ENCODE peak calls at places on chromosomes 13 and 19, in nine cellular contexts. One of them, this sample, is unnamed.

GRCh38 chr19:42285546-42285945 is 16.4 kb upstream of the PRR19 start:
- DNase-seq in heart left ventricle: no peak
- DNase-seq in endothelial cell of umbilical vein: peak; percentile 22
- DNase-seq in mammary epithelial cell: no peak
- DNase-seq in fibroblast of lung: no peak
- DNase-seq in pancreas: no peak
- DNase-seq in PC-9: no peak
- DNase-seq in CD4-positive, alpha-beta T cell: no peak
- DNase-seq in cardiac muscle cell: no peak
- DNase-seq in this sample: no peak

GRCh38 chr13:97141564-97142005 is 80.5 kb upstream of the MBNL2 start:
- DNase-seq in heart left ventricle: peak; percentile 37
- DNase-seq in endothelial cell of umbilical vein: peak; percentile 87
- DNase-seq in mammary epithelial cell: peak; percentile 91
- DNase-seq in fibroblast of lung: peak; percentile 86
- DNase-seq in pancreas: peak; percentile 61
- DNase-seq in PC-9: peak; percentile 95
- DNase-seq in CD4-positive, alpha-beta T cell: no peak
- DNase-seq in cardiac muscle cell: peak; percentile 20
- DNase-seq in this sample: peak; percentile 74

GRCh38 chr13:26052136-26052736 is 420 bp upstream of the SHISA2 start:
- DNase-seq in heart left ventricle: no peak
- DNase-seq in endothelial cell of umbilical vein: no peak
- DNase-seq in mammary epithelial cell: no peak
- DNase-seq in fibroblast of lung: no peak
- DNase-seq in pancreas: no peak
- DNase-seq in PC-9: no peak
- DNase-seq in CD4-positive, alpha-beta T cell: no peak
- DNase-seq in cardiac muscle cell: no peak
- DNase-seq in this sample: no peak

GRCh38 chr19:46678110-46678732 is 17.2 kb upstream of the DACT3 start:
- DNase-seq in heart left ventricle: no peak
- DNase-seq in endothelial cell of umbilical vein: peak; percentile 13
- DNase-seq in mammary epithelial cell: no peak
- DNase-seq in fibroblast of lung: no peak
- DNase-seq in pancreas: no peak
- DNase-seq in PC-9: no peak
- DNase-seq in CD4-positive, alpha-beta T cell: peak; percentile 48
- DNase-seq in cardiac muscle cell: peak; percentile 36
- DNase-seq in this sample: no peak

GRCh38 chr13:52405767-52406494 is at the start of gene THSD1:
- DNase-seq in heart left ventricle: peak; percentile 84
- DNase-seq in endothelial cell of umbilical vein: peak; percentile 71
- DNase-seq in mammary epithelial cell: peak; percentile 53
- DNase-seq in fibroblast of lung: peak; percentile 49
- DNase-seq in pancreas: peak; percentile 21
- DNase-seq in PC-9: no peak
- DNase-seq in CD4-positive, alpha-beta T cell: no peak
- DNase-seq in cardiac muscle cell: no peak
- DNase-seq in this sample: no peak

GRCh38 chr19:10634881-10635463 is 9.6 kb downstream of the SLC44A2 start:
- DNase-seq in heart left ventricle: no peak
- DNase-seq in endothelial cell of umbilical vein: no peak
- DNase-seq in mammary epithelial cell: no peak
- DNase-seq in fibroblast of lung: no peak
- DNase-seq in pancreas: no peak
- DNase-seq in PC-9: no peak
- DNase-seq in CD4-positive, alpha-beta T cell: no peak
- DNase-seq in cardiac muscle cell: no peak
- DNase-seq in this sample: no peak

GRCh38 chr13:24511824-24512207 is 762 bp downstream of the PARP4 start:
- DNase-seq in heart left ventricle: no peak
- DNase-seq in endothelial cell of umbilical vein: no peak
- DNase-seq in mammary epithelial cell: no peak
- DNase-seq in fibroblast of lung: no peak
- DNase-seq in pancreas: no peak
- DNase-seq in PC-9: no peak
- DNase-seq in CD4-positive, alpha-beta T cell: no peak
- DNase-seq in cardiac muscle cell: peak; percentile 9
- DNase-seq in this sample: no peak

GRCh38 chr19:5533257-5533656 is 34.5 kb downstream of the TINCR start:
- DNase-seq in heart left ventricle: no peak
- DNase-seq in endothelial cell of umbilical vein: no peak
- DNase-seq in mammary epithelial cell: no peak
- DNase-seq in fibroblast of lung: no peak
- DNase-seq in pancreas: no peak
- DNase-seq in PC-9: no peak
- DNase-seq in CD4-positive, alpha-beta T cell: no peak
- DNase-seq in cardiac muscle cell: no peak
- DNase-seq in this sample: no peak

GRCh38 chr19:39398297-39398864 is 7.2 kb downstream of the MED29 start:
- DNase-seq in heart left ventricle: peak; percentile 84
- DNase-seq in endothelial cell of umbilical vein: no peak
- DNase-seq in mammary epithelial cell: peak; percentile 88
- DNase-seq in fibroblast of lung: peak; percentile 95
- DNase-seq in pancreas: no peak
- DNase-seq in PC-9: peak; percentile 78
- DNase-seq in CD4-positive, alpha-beta T cell: peak; percentile 28
- DNase-seq in cardiac muscle cell: no peak
- DNase-seq in this sample: peak; percentile 46

GRCh38 chr19:45069056-45069455 is 7.2 kb downstream of the ZNF296 start:
- DNase-seq in heart left ventricle: no peak
- DNase-seq in endothelial cell of umbilical vein: no peak
- DNase-seq in mammary epithelial cell: peak; percentile 32
- DNase-seq in fibroblast of lung: no peak
- DNase-seq in pancreas: no peak
- DNase-seq in PC-9: no peak
- DNase-seq in CD4-positive, alpha-beta T cell: no peak
- DNase-seq in cardiac muscle cell: no peak
- DNase-seq in this sample: no peak

GRCh38 chr13:47332149-47332548 is 435.3 kb upstream of the HTR2A start:
- DNase-seq in heart left ventricle: no peak
- DNase-seq in endothelial cell of umbilical vein: no peak
- DNase-seq in mammary epithelial cell: no peak
- DNase-seq in fibroblast of lung: peak; percentile 52
- DNase-seq in pancreas: no peak
- DNase-seq in PC-9: no peak
- DNase-seq in CD4-positive, alpha-beta T cell: no peak
- DNase-seq in cardiac muscle cell: no peak
- DNase-seq in this sample: no peak

GRCh38 chr19:1496714-1497577 is 6.0 kb downstream of the REEP6 start:
- DNase-seq in heart left ventricle: no peak
- DNase-seq in endothelial cell of umbilical vein: no peak
- DNase-seq in mammary epithelial cell: no peak
- DNase-seq in fibroblast of lung: no peak
- DNase-seq in pancreas: no peak
- DNase-seq in PC-9: no peak
- DNase-seq in CD4-positive, alpha-beta T cell: no peak
- DNase-seq in cardiac muscle cell: no peak
- DNase-seq in this sample: no peak
- H3K27me3 ChIP-seq in heart left ventricle: no peaks in the 10 kb centered on the region
- H3K27me3 ChIP-seq in endothelial cell of umbilical vein: no peaks in the 10 kb centered on the region
- H3K27me3 ChIP-seq in mammary epithelial cell: no peaks in the 10 kb centered on the region
- H3K27me3 ChIP-seq in fibroblast of lung: peaks cover 8% of the 10 kb centered on the region
- H3K27me3 ChIP-seq in pancreas: no peaks in the 10 kb centered on the region
- H3K27me3 ChIP-seq in PC-9: no peaks in the 10 kb centered on the region
- H3K27me3 ChIP-seq in CD4-positive, alpha-beta T cell: no peaks in the 10 kb centered on the region
- H3K27me3 ChIP-seq in cardiac muscle cell: no peaks in the 10 kb centered on the region
- H3K27me3 ChIP-seq in this sample: no peaks in the 10 kb centered on the region

DNA sequence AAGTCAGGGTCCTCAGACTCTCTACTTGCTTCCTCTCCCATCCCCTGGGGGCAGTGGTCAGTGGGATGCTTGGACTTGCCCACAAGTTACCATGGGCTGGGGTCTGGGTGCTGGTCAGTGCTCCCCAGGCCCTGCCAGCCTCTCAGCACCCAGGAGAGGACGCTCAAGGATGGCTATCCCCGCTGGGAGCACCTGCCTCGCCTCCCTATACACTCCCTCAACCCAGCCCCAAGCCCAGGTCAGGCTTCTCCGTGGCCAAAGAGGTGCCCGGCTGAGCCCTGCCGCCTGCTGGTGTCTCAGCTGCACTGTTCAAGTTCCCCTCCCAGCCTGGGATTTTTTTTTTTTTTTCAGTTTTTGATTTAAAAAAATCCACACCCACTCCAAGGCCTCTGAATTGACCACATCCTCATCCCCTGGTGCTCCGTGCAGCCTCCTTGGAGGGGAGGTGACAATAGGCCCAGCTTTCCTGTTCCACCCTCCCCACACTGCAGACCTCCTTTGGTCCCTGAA is 10.8 kb downstream of the F2RL3 start:
- DNase-seq in heart left ventricle: no peak
- DNase-seq in endothelial cell of umbilical vein: peak; percentile 16
- DNase-seq in mammary epithelial cell: peak; percentile 27
- DNase-seq in fibroblast of lung: peak; percentile 15
- DNase-seq in pancreas: no peak
- DNase-seq in PC-9: peak; percentile 45
- DNase-seq in CD4-positive, alpha-beta T cell: no peak
- DNase-seq in cardiac muscle cell: peak; percentile 62
- DNase-seq in this sample: no peak
- TF ChIP-seq CTCF in heart left ventricle: peak; percentile 42
- TF ChIP-seq CTCF in endothelial cell of umbilical vein: peak; percentile 50
- TF ChIP-seq CTCF in mammary epithelial cell: peak; percentile 61
- TF ChIP-seq CTCF in fibroblast of lung: peak; percentile 40
- TF ChIP-seq CTCF in pancreas: no peak
- TF ChIP-seq CTCF in PC-9: peak; percentile 82
- TF ChIP-seq CTCF in CD4-positive, alpha-beta T cell: no peak
- TF ChIP-seq CTCF in cardiac muscle cell: peak; percentile 70
- TF ChIP-seq CTCF in this sample: peak; percentile 22

GRCh38 chr13:27794075-27794691 is 1.9 kb downstream of the GSX1 start:
- DNase-seq in heart left ventricle: no peak
- DNase-seq in endothelial cell of umbilical vein: no peak
- DNase-seq in mammary epithelial cell: no peak
- DNase-seq in fibroblast of lung: no peak
- DNase-seq in pancreas: no peak
- DNase-seq in PC-9: no peak
- DNase-seq in CD4-positive, alpha-beta T cell: no peak
- DNase-seq in cardiac muscle cell: no peak
- DNase-seq in this sample: no peak
- H3K27me3 ChIP-seq in heart left ventricle: peaks cover 96% of the 10 kb centered on the region
- H3K27me3 ChIP-seq in endothelial cell of umbilical vein: peaks cover 85% of the 10 kb centered on the region
- H3K27me3 ChIP-seq in mammary epithelial cell: peaks cover 74% of the 10 kb centered on the region
- H3K27me3 ChIP-seq in fibroblast of lung: peaks cover 70% of the 10 kb centered on the region
- H3K27me3 ChIP-seq in pancreas: peaks cover 6% of the 10 kb centered on the region
- H3K27me3 ChIP-seq in PC-9: peaks cover 75% of the 10 kb centered on the region
- H3K27me3 ChIP-seq in CD4-positive, alpha-beta T cell: peaks cover 93% of the 10 kb centered on the region
- H3K27me3 ChIP-seq in cardiac muscle cell: peaks cover 100% of the 10 kb centered on the region
- H3K27me3 ChIP-seq in this sample: peaks cover 98% of the 10 kb centered on the region

GRCh38 chr19:3183721-3184641 is 1.7 kb upstream of the NCLN start:
- DNase-seq in heart left ventricle: peak; percentile 6
- DNase-seq in endothelial cell of umbilical vein: no peak
- DNase-seq in mammary epithelial cell: no peak
- DNase-seq in fibroblast of lung: no peak
- DNase-seq in pancreas: no peak
- DNase-seq in PC-9: no peak
- DNase-seq in CD4-positive, alpha-beta T cell: no peak
- DNase-seq in cardiac muscle cell: no peak
- DNase-seq in this sample: no peak
- TF ChIP-seq CTCF in heart left ventricle: no peak
- TF ChIP-seq CTCF in endothelial cell of umbilical vein: no peak
- TF ChIP-seq CTCF in mammary epithelial cell: no peak
- TF ChIP-seq CTCF in fibroblast of lung: no peak
- TF ChIP-seq CTCF in pancreas: no peak
- TF ChIP-seq CTCF in PC-9: no peak
- TF ChIP-seq CTCF in CD4-positive, alpha-beta T cell: no peak
- TF ChIP-seq CTCF in cardiac muscle cell: no peak
- TF ChIP-seq CTCF in this sample: no peak

This sample was measured in dorsolateral prefrontal cortex.